ENCODE peak calls at places on chromosomes 11 and 22, in seven cellular contexts. A is activated CD4-positive, alpha-beta T cell treated with anti-CD3 and anti-CD28 coated beads, Interleukin-2, amount 50 U/mL, for 1 hour; H is CD8-positive, alpha-beta T cell; E is SHP77; X is dermis blood vessel endothelial cell; G is non-pigmented ciliary epithelial cell; P is NCI-H2081. U is an unnamed sample.

GRCh38 chr22:48860557-48860956 is 967.1 kb downstream of the BRD1 start:
- DNase-seq in A (no peak), H (no peak), E (no peak), X (no peak), G (no peak), P (no peak), U (no peak)

GRCh38 chr11:94315664-94316063 is 11.3 kb downstream of the IZUMO1R start:
- DNase-seq in A (no peak), H (no peak), E (no peak), X (no peak), G (peak; percentile 35), P (no peak), U (no peak)

GRCh38 chr22:41589260-41589600 is 410 bp downstream of the PMM1 start:
- DNase-seq in A (no peak), H (peak; percentile 33), E (no peak), X (peak; percentile 46), G (no peak), P (no peak), U (no peak)

GRCh38 chr11:62449451-62449851 is 30.6 kb downstream of the SCGB1A1 start:
- DNase-seq in A (no peak), H (no peak), E (peak; percentile 16), X (no peak), G (no peak), P (no peak), U (no peak)

GRCh38 chr11:63683133-63683991 is 2.1 kb downstream of the RTN3 start:
- DNase-seq in A (no peak), H (no peak), E (no peak), X (no peak), G (no peak), P (no peak), U (no peak)

GRCh38 chr11:68216171-68216938 is 3.3 kb upstream of the KMT5B start:
- DNase-seq in A (no peak), H (no peak), E (peak; percentile 72), X (no peak), G (no peak), P (no peak), U (no peak)

GRCh38 chr11:60428517-60428916 is 855 bp upstream of the MS4A5 start:
- DNase-seq in A (no peak), H (no peak), E (peak; percentile 64), X (no peak), G (no peak), P (peak; percentile 19), U (no peak)

GRCh38 chr11:2302280-2302843 is 549 bp downstream of the TSPAN32 start:
- DNase-seq in A (no peak), H (peak; percentile 51), E (no peak), X (no peak), G (no peak), P (no peak), U (peak; percentile 41)

GRCh38 chr22:47154621-47155081 is 392.2 kb downstream of the TBC1D22A start:
- DNase-seq in A (no peak), H (no peak), E (no peak), X (no peak), G (no peak), P (no peak), U (no peak)

GRCh38 chr22:33537059-33537458 is 383.2 kb downstream of the LARGE1 start:
- DNase-seq in A (no peak), H (no peak), E (no peak), X (no peak), G (no peak), P (no peak), U (no peak)

GRCh38 chr11:78595431-78596130 is 20.9 kb upstream of the NARS2 start:
- DNase-seq in A (no peak), H (no peak), E (no peak), X (no peak), G (no peak), P (no peak), U (no peak)

GRCh38 chr22:26990503-26991189 is 333.3 kb downstream of the MIAT start:
- DNase-seq in A (no peak), H (no peak), E (no peak), X (no peak), G (no peak), P (no peak), U (no peak)

GRCh38 chr22:49983148-49984042 is 22.8 kb downstream of the PIM3 start:
- DNase-seq in A (no peak), H (peak; percentile 64), E (no peak), X (peak; percentile 43), G (no peak), P (no peak), U (no peak)

GRCh38 chr11:11211888-11212287 is 141.2 kb downstream of the CSNK2A3 start:
- DNase-seq in A (no peak), H (no peak), E (no peak), X (no peak), G (no peak), P (no peak), U (no peak)

GRCh38 chr11:74417379-74417804 is 19.2 kb upstream of the PGM2L1 start:
- DNase-seq in A (no peak), H (no peak), E (no peak), X (no peak), G (no peak), P (no peak), U (no peak)

GRCh38 chr11:69119170-69119569 is 36.6 kb upstream of the SMIM38 start:
- DNase-seq in A (no peak), H (no peak), E (no peak), X (no peak), G (no peak), P (no peak), U (no peak)

GRCh38 chr22:40258463-40259046 is 80.8 kb downstream of the TNRC6B start:
- DNase-seq in A (no peak), H (no peak), E (no peak), X (peak; percentile 54), G (no peak), P (no peak), U (no peak)

GRCh38 chr11:125940145-125940544 is 5.7 kb upstream of the VSIG10L2 start:
- DNase-seq in A (no peak), H (no peak), E (no peak), X (no peak), G (no peak), P (no peak), U (no peak)

GRCh38 chr22:41561335-41561734 is 525 bp downstream of the CSDC2 start:
- DNase-seq in A (no peak), H (no peak), E (no peak), X (no peak), G (no peak), P (no peak), U (no peak)

GRCh38 chr22:43889366-43890253 is 2.2 kb downstream of the PNPLA5 start:
- DNase-seq in A (no peak), H (no peak), E (no peak), X (no peak), G (no peak), P (no peak), U (no peak)

GRCh38 chr11:116294630-116295029 is 478.2 kb downstream of the BUD13 start:
- DNase-seq in A (no peak), H (no peak), E (no peak), X (no peak), G (peak; percentile 31), P (no peak), U (no peak)

GRCh38 chr11:7495997-7496545 is 10.8 kb downstream of the OLFML1 start:
- DNase-seq in A (no peak), H (no peak), E (no peak), X (no peak), G (no peak), P (no peak), U (no peak)

GRCh38 chr11:128026596-128026995 is 560.8 kb downstream of the ETS1 start:
- DNase-seq in A (no peak), H (no peak), E (no peak), X (peak; percentile 76), G (peak; percentile 91), P (no peak), U (no peak)

GRCh38 chr22:22201185-22201924 is 43.2 kb upstream of the VPREB1 start:
- DNase-seq in A (peak; percentile 69), H (no peak), E (peak; percentile 63), X (peak; percentile 53), G (no peak), P (peak; percentile 25), U (peak; percentile 19)

GRCh38 chr22:30866216-30866615 is 102.4 kb downstream of the MORC2 start:
- DNase-seq in A (no peak), H (no peak), E (no peak), X (no peak), G (no peak), P (no peak), U (no peak)

GRCh38 chr11:65489706-65490310 is 9.0 kb upstream of the MALAT1 start:
- DNase-seq in A (no peak), H (no peak), E (peak; percentile 47), X (peak; percentile 62), G (no peak), P (no peak), U (no peak)

GRCh38 chr11:63613517-63614135 is 607 bp downstream of the PLAAT3 start:
- DNase-seq in A (peak; percentile 39), H (peak; percentile 60), E (peak; percentile 5), X (peak; percentile 56), G (no peak), P (no peak), U (peak; percentile 51)

GRCh38 chr11:93585758-93586157 is 42.6 kb upstream of the SMCO4 start:
- DNase-seq in A (no peak), H (no peak), E (peak; percentile 68), X (no peak), G (peak; percentile 58), P (no peak), U (no peak)

GRCh38 chr11:35953081-35953480 is 9.2 kb downstream of the LDLRAD3 start:
- DNase-seq in A (no peak), H (no peak), E (peak; percentile 61), X (peak; percentile 36), G (no peak), P (peak; percentile 29), U (no peak)

GRCh38 chr22:17172172-17172833 is 13.2 kb upstream of the HDHD5 start:
- DNase-seq in A (no peak), H (no peak), E (peak; percentile 42), X (no peak), G (no peak), P (no peak), U (no peak)

GRCh38 chr11:110897035-110897434 is 184.8 kb upstream of the ARHGAP20 start:
- DNase-seq in A (no peak), H (no peak), E (no peak), X (no peak), G (peak; percentile 74), P (no peak), U (no peak)